ENCODE peak calls at places on chromosomes 16 and 17, in four cellular contexts. X is cardiac muscle cell, L is uterus, F is stomach. T is an unnamed sample.
A peak's percentile ranks its signal among the peaks of the same experiment; 100 is the strongest.

GRCh38 chr16:81429045-81429521 is 15.5 kb upstream of the CMIP start:
- DNase-seq in X (peak; percentile 64), L (no peak), F (peak; percentile 77), T (no peak)

GRCh38 chr16:68508013-68508412 is 31.1 kb upstream of the ZFP90 start:
- DNase-seq in X (no peak), L (no peak), F (no peak), T (no peak)

GRCh38 chr17:1003972-1004768 is 7.2 kb downstream of the TIMM22 start:
- DNase-seq in X (no peak), L (no peak), F (peak; percentile 71), T (no peak)

GRCh38 chr17:80738406-80738805 is 193.8 kb downstream of the RPTOR start:
- DNase-seq in X (no peak), L (no peak), F (no peak), T (no peak)

GRCh38 chr17:12510535-12510934 is 155.2 kb upstream of the MYOCD start:
- DNase-seq in X (no peak), L (no peak), F (no peak), T (no peak)

GRCh38 chr16:17474037-17474436 is 3.3 kb upstream of the XYLT1 start:
- DNase-seq in X (no peak), L (no peak), F (no peak), T (no peak)

GRCh38 chr17:17044846-17045561 is 2.7 kb downstream of the MPRIP start:
- DNase-seq in X (peak; percentile 81), L (peak; percentile 54), F (peak; percentile 26), T (no peak)

GRCh38 chr17:12521416-12521815 is 144.3 kb upstream of the MYOCD start:
- DNase-seq in X (no peak), L (no peak), F (no peak), T (no peak)

GRCh38 chr16:50500171-50500874 is 47.9 kb upstream of the NKD1 start:
- DNase-seq in X (no peak), L (no peak), F (no peak), T (no peak)

GRCh38 chr17:58079300-58080033 is 3.8 kb upstream of the DYNLL2 start:
- DNase-seq in X (no peak), L (no peak), F (no peak), T (no peak)

GRCh38 chr17:10743316-10744009 is 13.6 kb upstream of the TMEM220 start:
- DNase-seq in X (peak; percentile 59), L (no peak), F (no peak), T (no peak)

GRCh38 chr16:75496546-75496945 is 1.3 kb upstream of the CHST6 start:
- DNase-seq in X (peak; percentile 39), L (no peak), F (no peak), T (no peak)
- H3K27me3 ChIP-seq in X (peaks cover 14% of the 10 kb centered on the region), L (no peaks in the 10 kb centered on the region), F (no peaks in the 10 kb centered on the region), T (no peaks in the 10 kb centered on the region)

DNA sequence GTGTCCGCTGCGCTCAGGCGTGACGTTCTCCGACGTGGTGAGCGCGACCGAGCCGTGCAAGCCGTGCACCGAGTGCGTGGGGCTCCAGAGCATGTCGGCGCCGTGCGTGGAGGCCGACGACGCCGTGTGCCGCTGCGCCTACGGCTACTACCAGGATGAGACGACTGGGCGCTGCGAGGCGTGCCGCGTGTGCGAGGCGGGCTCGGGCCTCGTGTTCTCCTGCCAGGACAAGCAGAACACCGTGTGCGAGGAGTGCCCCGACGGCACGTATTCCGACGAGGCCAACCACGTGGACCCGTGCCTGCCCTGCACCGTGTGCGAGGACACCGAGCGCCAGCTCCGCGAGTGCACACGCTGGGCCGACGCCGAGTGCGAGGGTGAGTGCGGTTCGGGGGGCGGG is 11.2 kb downstream of the NGFR start:
- DNase-seq in X (no peak), L (no peak), F (no peak), T (no peak)
- H3K27me3 ChIP-seq in X (no peaks in the 10 kb centered on the region), L (no peaks in the 10 kb centered on the region), F (no peaks in the 10 kb centered on the region), T (no peaks in the 10 kb centered on the region)

GRCh38 chr17:46815474-46816353 is 2.8 kb downstream of the WNT3 start:
- DNase-seq in X (no peak), L (no peak), F (no peak), T (no peak)
- H3K27me3 ChIP-seq in X (peaks cover 47% of the 10 kb centered on the region), L (no peaks in the 10 kb centered on the region), F (peaks cover 22% of the 10 kb centered on the region), T (peaks cover 89% of the 10 kb centered on the region)

DNA sequence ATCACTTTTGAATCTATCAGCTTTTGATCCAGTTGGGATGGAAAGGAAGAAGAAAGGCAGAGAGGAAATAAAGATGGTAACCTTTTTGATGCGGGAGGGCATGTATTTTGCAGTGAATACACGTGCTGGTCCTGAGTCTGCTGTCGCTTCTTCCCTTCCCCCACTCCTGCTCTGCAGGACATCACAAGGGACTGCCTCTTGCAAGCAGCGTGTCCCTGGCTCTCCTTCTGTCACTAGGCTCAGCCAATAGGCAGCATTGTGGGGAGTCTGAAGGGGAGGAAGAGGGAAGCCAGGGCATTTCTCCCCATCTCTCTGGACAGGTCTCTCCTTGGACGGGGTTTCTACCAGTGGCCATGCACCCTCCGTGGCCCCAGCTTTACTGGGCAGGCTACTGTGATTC is 15.7 kb upstream of the WFDC1 start:
- DNase-seq in X (no peak), L (no peak), F (no peak), T (no peak)
- H3K27me3 ChIP-seq in X (no peaks in the 10 kb centered on the region), L (no peaks in the 10 kb centered on the region), F (no peaks in the 10 kb centered on the region), T (no peaks in the 10 kb centered on the region)

DNA sequence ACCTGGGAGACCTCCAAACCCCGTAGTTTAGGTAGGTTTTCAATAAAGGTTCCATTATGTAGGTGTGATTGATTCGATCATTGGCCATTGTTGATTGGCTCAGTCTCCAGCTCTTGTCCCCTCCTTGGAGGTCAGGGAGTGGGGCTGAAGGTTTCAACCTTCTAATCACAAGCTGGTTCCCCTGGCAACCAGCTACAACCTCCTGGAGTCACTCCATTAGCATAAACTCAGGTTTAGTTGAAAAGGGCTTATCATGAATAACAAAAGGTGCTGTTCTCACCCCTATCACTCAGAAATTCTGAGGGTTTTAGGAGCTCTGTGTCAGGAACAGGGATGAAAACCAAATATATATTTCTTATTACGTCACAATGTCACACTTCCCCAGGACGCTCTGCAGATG is 28.5 kb downstream of the TMEM132E start:
- DNase-seq in X (no peak), L (no peak), F (no peak), T (no peak)
- H3K27me3 ChIP-seq in X (no peaks in the 10 kb centered on the region), L (no peaks in the 10 kb centered on the region), F (peaks cover 5% of the 10 kb centered on the region), T (peaks cover 79% of the 10 kb centered on the region)

GRCh38 chr17:49483588-49484509 is 11.2 kb upstream of the NGFR start:
- DNase-seq in X (no peak), L (no peak), F (no peak), T (no peak)

GRCh38 chr17:49488612-49489011 is 6.5 kb upstream of the NGFR start:
- DNase-seq in X (no peak), L (no peak), F (no peak), T (no peak)

GRCh38 chr17:49487202-49487601 is 7.9 kb upstream of the NGFR start:
- DNase-seq in X (no peak), L (no peak), F (no peak), T (no peak)

GRCh38 chr17:49489348-49489747 is 5.7 kb upstream of the NGFR start:
- DNase-seq in X (no peak), L (no peak), F (no peak), T (no peak)

GRCh38 chr17:49486012-49486641 is 9.0 kb upstream of the NGFR start:
- DNase-seq in X (peak; percentile 27), L (peak; percentile 27), F (no peak), T (no peak)
- H3K27me3 ChIP-seq in X (no peaks in the 10 kb centered on the region), L (no peaks in the 10 kb centered on the region), F (no peaks in the 10 kb centered on the region), T (peaks cover 89% of the 10 kb centered on the region)

GRCh38 chr17:8064590-8065019 is 22.9 kb downstream of the ALOX12B start:
- DNase-seq in X (no peak), L (no peak), F (no peak), T (no peak)
- H3K27me3 ChIP-seq in X (peaks cover 93% of the 10 kb centered on the region), L (peaks cover 9% of the 10 kb centered on the region), F (no peaks in the 10 kb centered on the region), T (peaks cover 9% of the 10 kb centered on the region)